ENCODE peak calls at places on chromosome 21, in five cellular contexts. S, Q, F, H and J are unnamed samples.
A peak's percentile ranks its signal among the peaks of the same experiment; 100 is the strongest.

GRCh38 chr21:15138475-15138874 is 73.7 kb upstream of the NRIP1 start:
- DNase-seq in S (peak; percentile 31), Q (no peak), F (peak; percentile 39), H (no peak), J (no peak)

GRCh38 chr21:15289896-15290841 is 225.4 kb upstream of the NRIP1 start:
- DNase-seq in S (peak; percentile 46), Q (no peak), F (peak; percentile 76), H (no peak), J (no peak)

GRCh38 chr21:36247316-36247715 is 72.7 kb upstream of the MORC3 start:
- DNase-seq in S (no peak), Q (no peak), F (no peak), H (no peak), J (no peak)

GRCh38 chr21:33824156-33824941 is 91.3 kb downstream of the ATP5PO start:
- DNase-seq in S (no peak), Q (no peak), F (no peak), H (no peak), J (no peak)

GRCh38 chr21:42734323-42734971 is 81.0 kb downstream of the PDE9A start:
- DNase-seq in S (no peak), Q (peak; percentile 66), F (no peak), H (no peak), J (no peak)

GRCh38 chr21:44267655-44268142 is 6.0 kb upstream of the DNMT3L start:
- DNase-seq in S (peak; percentile 52), Q (no peak), F (no peak), H (peak; percentile 17), J (no peak)

GRCh38 chr21:15250384-15250783 is 185.6 kb upstream of the NRIP1 start:
- DNase-seq in S (no peak), Q (peak; percentile 5), F (no peak), H (no peak), J (peak; percentile 42)

GRCh38 chr21:41562101-41563000 is 54.4 kb upstream of the TMPRSS2 start:
- DNase-seq in S (no peak), Q (no peak), F (peak; percentile 81), H (no peak), J (no peak)

GRCh38 chr21:43303240-43304178 is 123.4 kb downstream of the SIK1 start:
- DNase-seq in S (peak; percentile 8), Q (no peak), F (no peak), H (no peak), J (no peak)

GRCh38 chr21:42833439-42833815 is 45.9 kb downstream of the WDR4 start:
- DNase-seq in S (no peak), Q (peak; percentile 61), F (peak; percentile 54), H (peak; percentile 56), J (no peak)

GRCh38 chr21:21858502-21859334 is 860.5 kb downstream of the NCAM2 start:
- DNase-seq in S (no peak), Q (no peak), F (no peak), H (no peak), J (no peak)
- TF ChIP-seq CTCF in S (no peak), Q (no peak), F (no peak), H (no peak), J (no peak)

GRCh38 chr21:45304161-45304830 is 16.6 kb upstream of the POFUT2 start:
- DNase-seq in S (peak; percentile 14), Q (no peak), F (no peak), H (no peak), J (no peak)

GRCh38 chr21:45302082-45303061 is 14.7 kb upstream of the POFUT2 start:
- DNase-seq in S (peak; percentile 76), Q (no peak), F (peak; percentile 45), H (peak; percentile 65), J (no peak)

GRCh38 chr21:45303751-45304150 is 16.1 kb upstream of the POFUT2 start:
- DNase-seq in S (no peak), Q (no peak), F (no peak), H (no peak), J (no peak)

GRCh38 chr21:45301521-45302081 is 13.9 kb upstream of the POFUT2 start:
- DNase-seq in S (no peak), Q (no peak), F (no peak), H (no peak), J (no peak)

DNA sequence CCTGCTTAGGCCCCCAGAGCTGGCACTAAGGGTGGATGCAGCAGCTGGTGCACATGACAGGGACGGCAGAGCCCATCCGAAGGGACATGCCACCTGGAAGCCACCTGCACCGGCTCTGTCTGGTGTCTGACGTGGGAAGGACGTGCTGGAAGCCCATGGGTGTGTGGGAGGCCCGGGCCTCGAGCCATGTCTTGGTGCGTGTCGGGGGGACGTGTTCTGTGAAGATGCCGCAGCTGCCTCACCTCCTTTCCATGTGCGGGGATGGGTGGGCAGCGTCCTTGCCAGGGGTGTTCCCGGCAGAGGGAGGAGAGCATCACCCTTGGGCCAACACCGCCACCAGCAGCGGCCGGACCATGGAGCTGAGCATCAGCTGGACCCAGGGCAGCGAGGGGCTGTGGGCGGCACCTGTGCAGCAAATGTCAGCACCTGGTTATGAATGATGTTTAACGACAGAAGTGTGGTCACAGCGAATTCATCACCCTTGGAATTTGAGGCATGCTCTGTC is 15.5 kb upstream of the POFUT2 start:
- DNase-seq in S (no peak), Q (no peak), F (no peak), H (no peak), J (no peak)
- H3K27ac ChIP-seq in S (peak overlapping the region; percentile 71), Q (no peak overlapping the region), F (peak overlapping the region; percentile 66), H (peak overlapping the region; percentile 73), J (no peak overlapping the region)

DNA sequence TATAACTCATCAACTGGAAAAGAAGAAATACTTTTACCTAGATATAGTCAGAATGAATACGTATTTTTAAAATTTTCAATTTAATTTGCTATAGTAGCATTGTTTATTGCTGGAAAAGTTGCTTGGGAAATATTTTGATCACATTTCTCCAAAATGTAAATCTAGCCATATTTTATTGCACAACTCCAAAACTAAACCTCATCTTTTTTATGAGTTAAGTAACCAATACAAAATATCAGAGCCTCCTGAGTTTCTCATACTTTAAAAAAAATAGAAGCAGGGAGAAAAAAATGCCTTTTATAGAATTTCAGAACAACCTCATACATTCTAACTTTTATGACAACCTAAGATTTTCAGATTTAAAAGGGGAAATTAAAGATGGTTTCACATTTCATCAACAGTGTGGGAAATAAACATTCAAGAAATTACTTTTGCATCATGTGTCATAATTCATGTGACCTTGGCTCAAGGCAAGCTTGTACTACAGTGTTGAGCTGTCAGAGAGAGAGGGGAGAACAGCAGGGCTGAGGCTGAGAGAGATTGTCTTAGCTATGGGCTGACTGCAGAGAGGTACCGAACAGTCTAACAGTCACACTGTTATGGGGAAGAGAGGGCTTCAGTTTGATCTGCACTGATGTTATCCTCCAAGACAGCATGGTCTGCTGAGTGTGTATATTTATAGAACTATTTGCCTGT is 519.0 kb downstream of the LTN1 start:
- DNase-seq in S (no peak), Q (no peak), F (no peak), H (no peak), J (no peak)
- TF ChIP-seq CTCF in S (no peak), Q (no peak), F (no peak), H (no peak), J (no peak)

GRCh38 chr21:35208117-35208516 is 159.0 kb upstream of the RUNX1 start:
- DNase-seq in S (no peak), Q (no peak), F (no peak), H (no peak), J (no peak)
- H3K27ac ChIP-seq in S (peak overlapping the region; percentile 85), Q (no peak overlapping the region), F (peak overlapping the region; percentile 25), H (no peak overlapping the region), J (no peak overlapping the region)

GRCh38 chr21:31915566-31915965 is 42.7 kb downstream of the HUNK start:
- DNase-seq in S (no peak), Q (no peak), F (no peak), H (no peak), J (no peak)

GRCh38 chr21:31921079-31921478 is 48.3 kb downstream of the HUNK start:
- DNase-seq in S (no peak), Q (peak; percentile 11), F (no peak), H (no peak), J (no peak)

GRCh38 chr21:31920275-31920674 is 47.5 kb downstream of the HUNK start:
- DNase-seq in S (no peak), Q (no peak), F (no peak), H (no peak), J (no peak)

GRCh38 chr21:31917108-31917507 is 44.3 kb downstream of the HUNK start:
- DNase-seq in S (peak; percentile 46), Q (no peak), F (no peak), H (no peak), J (no peak)

GRCh38 chr21:31918250-31918775 is 45.5 kb downstream of the HUNK start:
- DNase-seq in S (no peak), Q (no peak), F (no peak), H (no peak), J (no peak)
- TF ChIP-seq CTCF in S (no peak), Q (no peak), F (no peak), H (no peak), J (no peak)

GRCh38 chr21:38956006-38956405 is 150.3 kb downstream of the ETS2 start:
- DNase-seq in S (no peak), Q (no peak), F (no peak), H (no peak), J (no peak)

GRCh38 chr21:38958940-38959685 is 153.4 kb downstream of the ETS2 start:
- DNase-seq in S (peak; percentile 24), Q (peak; percentile 45), F (no peak), H (no peak), J (no peak)

GRCh38 chr21:38957575-38958340 is 152.0 kb downstream of the ETS2 start:
- DNase-seq in S (no peak), Q (no peak), F (no peak), H (no peak), J (no peak)

GRCh38 chr21:38955495-38955894 is 149.8 kb downstream of the ETS2 start:
- DNase-seq in S (no peak), Q (no peak), F (peak; percentile 39), H (no peak), J (peak; percentile 55)

GRCh38 chr21:38956791-38957571 is 151.3 kb downstream of the ETS2 start:
- DNase-seq in S (no peak), Q (no peak), F (peak; percentile 61), H (no peak), J (no peak)
- H3K27ac ChIP-seq in S (no peak overlapping the region), Q (peak overlapping the region; percentile 77), F (peak overlapping the region; percentile 65), H (no peak overlapping the region), J (no peak overlapping the region)

GRCh38 chr21:40056031-40056430 is 188.8 kb downstream of the PCP4 start:
- DNase-seq in S (no peak), Q (no peak), F (no peak), H (no peak), J (no peak)

GRCh38 chr21:40052276-40052675 is 185.0 kb downstream of the PCP4 start:
- DNase-seq in S (no peak), Q (no peak), F (no peak), H (no peak), J (no peak)

GRCh38 chr21:40051801-40052200 is 184.6 kb downstream of the PCP4 start:
- DNase-seq in S (no peak), Q (no peak), F (no peak), H (no peak), J (no peak)

GRCh38 chr21:40053007-40053406 is 185.8 kb downstream of the PCP4 start:
- DNase-seq in S (peak; percentile 60), Q (no peak), F (no peak), H (no peak), J (no peak)

DNA sequence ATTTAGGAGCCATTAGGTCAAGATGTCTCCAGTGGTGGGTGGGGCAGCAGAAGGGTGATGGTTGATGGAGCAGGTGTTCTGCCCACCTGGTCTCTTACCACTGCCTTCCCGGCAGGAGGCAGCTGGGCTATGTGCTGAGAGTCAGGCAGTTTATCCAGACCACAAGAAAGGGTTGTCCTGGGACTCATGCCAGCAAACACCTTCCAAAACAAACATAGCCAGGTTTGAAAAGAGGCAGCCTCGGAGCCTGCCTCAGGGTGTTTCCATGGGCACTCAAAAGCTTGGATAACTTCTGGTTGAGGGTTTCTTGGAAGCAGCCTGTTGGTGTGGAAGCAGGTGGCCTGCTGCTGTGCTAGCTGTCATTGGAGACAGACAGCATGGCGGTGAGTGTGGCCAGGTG is 187.2 kb downstream of the PCP4 start:
- DNase-seq in S (no peak), Q (no peak), F (peak; percentile 87), H (no peak), J (no peak)
- TF ChIP-seq CTCF in S (no peak), Q (no peak), F (no peak), H (no peak), J (no peak)